ENCODE peak calls at places on chromosome 11, in five cellular contexts. One of them, this sample, is unnamed.

GRCh38 chr11:90252053-90252452 is 29.2 kb upstream of the CHORDC1 start:
- DNase-seq in stimulated activated CD4-positive, alpha-beta T cell treated with anti-CD3 and anti-CD28 coated beads, Interleukin-12 subunit alpha, Interleukin-12 subunit beta, amount 100 ng/mL, for 24 hours: no peak
- DNase-seq in chondrocyte: no peak
- DNase-seq in A172: no peak
- DNase-seq in T follicular helper cell: no peak
- DNase-seq in this sample: no peak

GRCh38 chr11:313787-314547 is at the start of gene IFITM1:
- DNase-seq in chondrocyte: no peak
- DNase-seq in A172: peak; percentile 22
- DNase-seq in stimulated activated CD4-positive, alpha-beta T cell treated with anti-CD3 and anti-CD28 coated beads, Interleukin-12 subunit alpha, Interleukin-12 subunit beta, amount 100 ng/mL, for 24 hours: peak; percentile 50
- DNase-seq in T follicular helper cell: peak; percentile 46
- DNase-seq in this sample: peak; percentile 51

GRCh38 chr11:105960252-105961245 is 61.5 kb downstream of the MSANTD4 start:
- DNase-seq in A172: no peak
- DNase-seq in T follicular helper cell: no peak
- DNase-seq in chondrocyte: peak; percentile 61
- DNase-seq in stimulated activated CD4-positive, alpha-beta T cell treated with anti-CD3 and anti-CD28 coated beads, Interleukin-12 subunit alpha, Interleukin-12 subunit beta, amount 100 ng/mL, for 24 hours: no peak
- DNase-seq in this sample: no peak

GRCh38 chr11:73182824-73183321 is 35.2 kb upstream of the P2RY2 start:
- DNase-seq in stimulated activated CD4-positive, alpha-beta T cell treated with anti-CD3 and anti-CD28 coated beads, Interleukin-12 subunit alpha, Interleukin-12 subunit beta, amount 100 ng/mL, for 24 hours: no peak
- DNase-seq in T follicular helper cell: no peak
- DNase-seq in chondrocyte: no peak
- DNase-seq in A172: no peak
- DNase-seq in this sample: no peak

GRCh38 chr11:83827520-83827919 is 541.4 kb upstream of the CCDC90B start:
- DNase-seq in T follicular helper cell: no peak
- DNase-seq in A172: no peak
- DNase-seq in stimulated activated CD4-positive, alpha-beta T cell treated with anti-CD3 and anti-CD28 coated beads, Interleukin-12 subunit alpha, Interleukin-12 subunit beta, amount 100 ng/mL, for 24 hours: no peak
- DNase-seq in chondrocyte: no peak
- DNase-seq in this sample: no peak

GRCh38 chr11:64750361-64751054 is 6.6 kb upstream of the RASGRP2 start:
- DNase-seq in chondrocyte: peak; percentile 53
- DNase-seq in stimulated activated CD4-positive, alpha-beta T cell treated with anti-CD3 and anti-CD28 coated beads, Interleukin-12 subunit alpha, Interleukin-12 subunit beta, amount 100 ng/mL, for 24 hours: no peak
- DNase-seq in A172: no peak
- DNase-seq in T follicular helper cell: no peak
- DNase-seq in this sample: no peak

GRCh38 chr11:46686886-46687810 is 13.3 kb downstream of the ARHGAP1 start:
- DNase-seq in A172: peak; percentile 51
- DNase-seq in T follicular helper cell: no peak
- DNase-seq in stimulated activated CD4-positive, alpha-beta T cell treated with anti-CD3 and anti-CD28 coated beads, Interleukin-12 subunit alpha, Interleukin-12 subunit beta, amount 100 ng/mL, for 24 hours: no peak
- DNase-seq in chondrocyte: no peak
- DNase-seq in this sample: no peak

GRCh38 chr11:31714840-31715239 is 96.3 kb downstream of the PAX6 start:
- DNase-seq in A172: no peak
- DNase-seq in T follicular helper cell: no peak
- DNase-seq in stimulated activated CD4-positive, alpha-beta T cell treated with anti-CD3 and anti-CD28 coated beads, Interleukin-12 subunit alpha, Interleukin-12 subunit beta, amount 100 ng/mL, for 24 hours: no peak
- DNase-seq in chondrocyte: no peak
- DNase-seq in this sample: no peak

GRCh38 chr11:3803726-3804510 is 4.4 kb upstream of the PGAP2 start:
- DNase-seq in chondrocyte: no peak
- DNase-seq in stimulated activated CD4-positive, alpha-beta T cell treated with anti-CD3 and anti-CD28 coated beads, Interleukin-12 subunit alpha, Interleukin-12 subunit beta, amount 100 ng/mL, for 24 hours: no peak
- DNase-seq in A172: peak; percentile 90
- DNase-seq in T follicular helper cell: no peak
- DNase-seq in this sample: no peak

GRCh38 chr11:2096919-2097301 is 42.3 kb downstream of the IGF2 start:
- DNase-seq in A172: no peak
- DNase-seq in stimulated activated CD4-positive, alpha-beta T cell treated with anti-CD3 and anti-CD28 coated beads, Interleukin-12 subunit alpha, Interleukin-12 subunit beta, amount 100 ng/mL, for 24 hours: no peak
- DNase-seq in T follicular helper cell: no peak
- DNase-seq in chondrocyte: no peak
- DNase-seq in this sample: no peak

GRCh38 chr11:1772270-1773130 is 8.8 kb upstream of the CTSD start:
- DNase-seq in T follicular helper cell: no peak
- DNase-seq in A172: peak; percentile 98
- DNase-seq in stimulated activated CD4-positive, alpha-beta T cell treated with anti-CD3 and anti-CD28 coated beads, Interleukin-12 subunit alpha, Interleukin-12 subunit beta, amount 100 ng/mL, for 24 hours: peak; percentile 40
- DNase-seq in chondrocyte: peak; percentile 93
- DNase-seq in this sample: no peak

GRCh38 chr11:30549565-30549964 is 36.6 kb downstream of the MPPED2 start:
- DNase-seq in A172: no peak
- DNase-seq in stimulated activated CD4-positive, alpha-beta T cell treated with anti-CD3 and anti-CD28 coated beads, Interleukin-12 subunit alpha, Interleukin-12 subunit beta, amount 100 ng/mL, for 24 hours: no peak
- DNase-seq in chondrocyte: no peak
- DNase-seq in T follicular helper cell: no peak
- DNase-seq in this sample: no peak

GRCh38 chr11:65425971-65426838 is 3.6 kb downstream of the NEAT1 start:
- DNase-seq in stimulated activated CD4-positive, alpha-beta T cell treated with anti-CD3 and anti-CD28 coated beads, Interleukin-12 subunit alpha, Interleukin-12 subunit beta, amount 100 ng/mL, for 24 hours: no peak
- DNase-seq in chondrocyte: no peak
- DNase-seq in T follicular helper cell: no peak
- DNase-seq in A172: peak; percentile 47
- DNase-seq in this sample: no peak

GRCh38 chr11:117458275-117459120 is 130.8 kb downstream of the CEP164 start:
- DNase-seq in T follicular helper cell: no peak
- DNase-seq in chondrocyte: no peak
- DNase-seq in A172: peak; percentile 23
- DNase-seq in stimulated activated CD4-positive, alpha-beta T cell treated with anti-CD3 and anti-CD28 coated beads, Interleukin-12 subunit alpha, Interleukin-12 subunit beta, amount 100 ng/mL, for 24 hours: peak; percentile 26
- DNase-seq in this sample: no peak

GRCh38 chr11:45857834-45858492 is 10.7 kb downstream of the CRY2 start:
- DNase-seq in chondrocyte: no peak
- DNase-seq in T follicular helper cell: no peak
- DNase-seq in A172: peak; percentile 48
- DNase-seq in stimulated activated CD4-positive, alpha-beta T cell treated with anti-CD3 and anti-CD28 coated beads, Interleukin-12 subunit alpha, Interleukin-12 subunit beta, amount 100 ng/mL, for 24 hours: no peak
- DNase-seq in this sample: no peak

GRCh38 chr11:46639197-46639839 is 22.0 kb downstream of the ATG13 start:
- DNase-seq in A172: no peak
- DNase-seq in chondrocyte: no peak
- DNase-seq in stimulated activated CD4-positive, alpha-beta T cell treated with anti-CD3 and anti-CD28 coated beads, Interleukin-12 subunit alpha, Interleukin-12 subunit beta, amount 100 ng/mL, for 24 hours: no peak
- DNase-seq in T follicular helper cell: no peak
- DNase-seq in this sample: no peak

GRCh38 chr11:82733444-82734119 is at the start of gene FAM181B:
- DNase-seq in chondrocyte: no peak
- DNase-seq in stimulated activated CD4-positive, alpha-beta T cell treated with anti-CD3 and anti-CD28 coated beads, Interleukin-12 subunit alpha, Interleukin-12 subunit beta, amount 100 ng/mL, for 24 hours: peak; percentile 25
- DNase-seq in T follicular helper cell: no peak
- DNase-seq in A172: no peak
- DNase-seq in this sample: no peak

GRCh38 chr11:24890426-24890825 is 393.6 kb downstream of the LUZP2 start:
- DNase-seq in T follicular helper cell: no peak
- DNase-seq in A172: no peak
- DNase-seq in chondrocyte: no peak
- DNase-seq in stimulated activated CD4-positive, alpha-beta T cell treated with anti-CD3 and anti-CD28 coated beads, Interleukin-12 subunit alpha, Interleukin-12 subunit beta, amount 100 ng/mL, for 24 hours: no peak
- DNase-seq in this sample: no peak